ENCODE peak calls at places on chromosomes 11 and 22, in five cellular contexts. One of them, this sample, is unnamed.

GRCh38 chr22:35325209-35325608 is 25.5 kb downstream of the TOM1 start:
- DNase-seq in endodermal cell: no peak
- DNase-seq in transverse colon: no peak
- DNase-seq in tibial artery: no peak
- DNase-seq in left ventricle myocardium inferior: no peak
- DNase-seq in this sample: no peak

GRCh38 chr11:107018274-107018901 is at the start of gene GUCY1A2:
- DNase-seq in endodermal cell: peak; percentile 79
- DNase-seq in transverse colon: no peak
- DNase-seq in tibial artery: no peak
- DNase-seq in left ventricle myocardium inferior: peak; percentile 27
- DNase-seq in this sample: no peak

GRCh38 chr22:45468872-45469572 is 33.7 kb upstream of the FBLN1 start:
- DNase-seq in endodermal cell: no peak
- DNase-seq in transverse colon: no peak
- DNase-seq in tibial artery: peak; percentile 52
- DNase-seq in left ventricle myocardium inferior: no peak
- DNase-seq in this sample: no peak

GRCh38 chr11:11894486-11894885 is 52.7 kb downstream of the USP47 start:
- DNase-seq in endodermal cell: no peak
- DNase-seq in transverse colon: no peak
- DNase-seq in tibial artery: no peak
- DNase-seq in left ventricle myocardium inferior: no peak
- DNase-seq in this sample: no peak

GRCh38 chr11:125262194-125262824 is 97.8 kb downstream of the PKNOX2 start:
- DNase-seq in endodermal cell: no peak
- DNase-seq in transverse colon: no peak
- DNase-seq in tibial artery: no peak
- DNase-seq in left ventricle myocardium inferior: no peak
- DNase-seq in this sample: no peak

GRCh38 chr11:69368119-69368880 is 74.3 kb downstream of the MYEOV start:
- DNase-seq in endodermal cell: peak; percentile 22
- DNase-seq in transverse colon: no peak
- DNase-seq in tibial artery: no peak
- DNase-seq in left ventricle myocardium inferior: no peak
- DNase-seq in this sample: no peak

GRCh38 chr11:95883381-95883780 is 40.5 kb downstream of the MTMR2 start:
- DNase-seq in endodermal cell: no peak
- DNase-seq in transverse colon: no peak
- DNase-seq in tibial artery: no peak
- DNase-seq in left ventricle myocardium inferior: no peak
- DNase-seq in this sample: no peak

GRCh38 chr22:40534379-40535188 is 101.9 kb downstream of the MRTFA start:
- DNase-seq in endodermal cell: peak; percentile 70
- DNase-seq in transverse colon: no peak
- DNase-seq in tibial artery: no peak
- DNase-seq in left ventricle myocardium inferior: no peak
- DNase-seq in this sample: no peak

GRCh38 chr11:118530180-118530682 is 761 bp upstream of the TMEM25 start:
- DNase-seq in endodermal cell: no peak
- DNase-seq in transverse colon: peak; percentile 60
- DNase-seq in tibial artery: no peak
- DNase-seq in left ventricle myocardium inferior: no peak
- DNase-seq in this sample: peak; percentile 69

DNA sequence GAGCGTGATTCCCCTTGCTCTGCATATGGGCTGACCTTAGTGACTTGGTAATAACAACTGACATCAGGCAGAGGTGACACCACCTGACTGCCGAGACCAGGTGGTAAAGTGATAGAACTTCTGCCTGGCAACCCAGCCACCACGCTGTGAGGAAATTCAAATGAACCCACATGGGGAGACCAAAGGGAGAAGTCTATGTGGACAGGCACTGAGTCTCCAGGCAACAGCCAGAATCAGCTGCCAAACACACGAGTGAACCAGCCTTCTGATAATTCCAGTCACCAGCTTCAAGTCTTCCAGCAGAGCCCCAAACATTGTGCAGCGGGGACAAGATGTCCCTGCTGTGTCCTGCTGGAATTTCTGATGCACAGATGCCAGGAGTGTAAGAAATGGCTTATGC is 29.7 kb downstream of the SPATA19 start:
- DNase-seq in endodermal cell: no peak
- DNase-seq in transverse colon: no peak
- DNase-seq in tibial artery: no peak
- DNase-seq in left ventricle myocardium inferior: no peak
- DNase-seq in this sample: no peak
- H3K9me3 ChIP-seq in endodermal cell: no peaks in the 10 kb centered on the region
- H3K9me3 ChIP-seq in transverse colon: no peaks in the 10 kb centered on the region
- H3K9me3 ChIP-seq in tibial artery: no peaks in the 10 kb centered on the region
- H3K9me3 ChIP-seq in left ventricle myocardium inferior: no peaks in the 10 kb centered on the region
- H3K9me3 ChIP-seq in this sample: no peaks in the 10 kb centered on the region

GRCh38 chr11:109606256-109606655 is 184.3 kb downstream of the C11orf87 start:
- DNase-seq in endodermal cell: no peak
- DNase-seq in transverse colon: no peak
- DNase-seq in tibial artery: no peak
- DNase-seq in left ventricle myocardium inferior: no peak
- DNase-seq in this sample: no peak
- H3K4me1 ChIP-seq in endodermal cell: no peaks in the 10 kb centered on the region
- H3K4me1 ChIP-seq in transverse colon: no peaks in the 10 kb centered on the region
- H3K4me1 ChIP-seq in tibial artery: no peaks in the 10 kb centered on the region
- H3K4me1 ChIP-seq in left ventricle myocardium inferior: no peaks in the 10 kb centered on the region
- H3K4me1 ChIP-seq in this sample: no peaks in the 10 kb centered on the region

GRCh38 chr11:57475191-57475590 is 14.9 kb downstream of the RTN4RL2 start:
- DNase-seq in endodermal cell: no peak
- DNase-seq in transverse colon: no peak
- DNase-seq in tibial artery: no peak
- DNase-seq in left ventricle myocardium inferior: no peak
- DNase-seq in this sample: no peak

GRCh38 chr11:57476223-57476882 is 16.0 kb downstream of the RTN4RL2 start:
- DNase-seq in endodermal cell: peak; percentile 77
- DNase-seq in transverse colon: peak; percentile 50
- DNase-seq in tibial artery: no peak
- DNase-seq in left ventricle myocardium inferior: peak; percentile 57
- DNase-seq in this sample: peak; percentile 71

GRCh38 chr11:57477507-57478189 is 17.3 kb downstream of the RTN4RL2 start:
- DNase-seq in endodermal cell: no peak
- DNase-seq in transverse colon: peak; percentile 32
- DNase-seq in tibial artery: no peak
- DNase-seq in left ventricle myocardium inferior: no peak
- DNase-seq in this sample: no peak

GRCh38 chr11:57475671-57476222 is 15.4 kb downstream of the RTN4RL2 start:
- DNase-seq in endodermal cell: no peak
- DNase-seq in transverse colon: no peak
- DNase-seq in tibial artery: no peak
- DNase-seq in left ventricle myocardium inferior: no peak
- DNase-seq in this sample: no peak

GRCh38 chr11:57476883-57477506 is 16.7 kb downstream of the RTN4RL2 start:
- DNase-seq in endodermal cell: peak; percentile 81
- DNase-seq in transverse colon: peak; percentile 59
- DNase-seq in tibial artery: no peak
- DNase-seq in left ventricle myocardium inferior: no peak
- DNase-seq in this sample: peak; percentile 80
- TF ChIP-seq CTCF in endodermal cell: peak; percentile 68
- TF ChIP-seq CTCF in transverse colon: peak; percentile 39
- TF ChIP-seq CTCF in tibial artery: peak; percentile 33
- TF ChIP-seq CTCF in left ventricle myocardium inferior: peak; percentile 62
- TF ChIP-seq CTCF in this sample: peak; percentile 73

DNA sequence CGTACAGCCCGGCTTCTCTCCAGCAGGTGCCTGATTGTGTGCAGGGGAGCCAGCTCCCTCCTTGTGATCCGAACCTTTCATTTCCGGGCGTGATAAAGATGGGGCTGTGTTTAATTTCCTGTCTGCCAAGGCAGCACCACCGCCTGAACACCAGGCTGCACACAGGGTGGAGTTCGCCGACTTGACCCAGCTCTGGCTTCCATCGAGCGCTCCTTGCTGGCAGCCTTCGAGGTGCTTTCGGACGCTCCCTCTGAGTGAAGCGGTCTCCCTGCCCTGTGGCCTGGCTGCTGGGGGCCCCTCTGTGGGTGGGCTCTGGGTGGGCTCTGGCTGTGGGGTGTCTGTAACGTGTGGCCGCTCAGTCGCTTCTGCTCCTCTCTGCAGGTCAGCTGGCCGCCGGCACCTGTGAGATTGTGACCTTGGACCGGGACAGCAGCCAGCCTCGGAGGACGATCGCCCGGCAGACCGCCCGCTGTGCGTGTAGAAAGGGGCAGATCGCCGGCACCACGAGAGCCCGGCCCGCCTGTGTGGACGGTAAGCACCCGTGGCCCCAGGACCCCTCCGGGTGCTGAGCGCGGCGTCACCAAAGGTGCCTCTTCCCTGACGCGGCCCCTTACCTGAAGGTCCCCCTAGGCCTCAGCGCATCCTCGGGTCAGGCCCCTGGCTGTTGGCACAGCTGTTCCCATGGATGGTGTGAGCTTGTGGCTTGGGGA is 1181.3 kb downstream of the BRD1 start:
- DNase-seq in endodermal cell: no peak
- DNase-seq in transverse colon: no peak
- DNase-seq in tibial artery: no peak
- DNase-seq in left ventricle myocardium inferior: no peak
- DNase-seq in this sample: no peak
- H3K9me3 ChIP-seq in endodermal cell: no peaks in the 10 kb centered on the region
- H3K9me3 ChIP-seq in transverse colon: no peaks in the 10 kb centered on the region
- H3K9me3 ChIP-seq in tibial artery: no peaks in the 10 kb centered on the region
- H3K9me3 ChIP-seq in left ventricle myocardium inferior: no peaks in the 10 kb centered on the region
- H3K9me3 ChIP-seq in this sample: no peaks in the 10 kb centered on the region

GRCh38 chr11:71369411-71369810 is 78.8 kb downstream of the DHCR7 start:
- DNase-seq in endodermal cell: no peak
- DNase-seq in transverse colon: no peak
- DNase-seq in tibial artery: no peak
- DNase-seq in left ventricle myocardium inferior: no peak
- DNase-seq in this sample: no peak
- H3K4me1 ChIP-seq in endodermal cell: no peaks in the 10 kb centered on the region
- H3K4me1 ChIP-seq in transverse colon: no peaks in the 10 kb centered on the region
- H3K4me1 ChIP-seq in tibial artery: no peaks in the 10 kb centered on the region
- H3K4me1 ChIP-seq in left ventricle myocardium inferior: no peaks in the 10 kb centered on the region
- H3K4me1 ChIP-seq in this sample: no peaks in the 10 kb centered on the region

GRCh38 chr11:61771195-61771894 is 18.9 kb downstream of the MYRF start:
- DNase-seq in endodermal cell: no peak
- DNase-seq in transverse colon: no peak
- DNase-seq in tibial artery: no peak
- DNase-seq in left ventricle myocardium inferior: no peak
- DNase-seq in this sample: no peak

GRCh38 chr11:61771995-61772455 is 19.6 kb downstream of the MYRF start:
- DNase-seq in endodermal cell: peak; percentile 82
- DNase-seq in transverse colon: no peak
- DNase-seq in tibial artery: no peak
- DNase-seq in left ventricle myocardium inferior: no peak
- DNase-seq in this sample: no peak

GRCh38 chr11:61768376-61769076 is 16.1 kb downstream of the MYRF start:
- DNase-seq in endodermal cell: no peak
- DNase-seq in transverse colon: peak; percentile 27
- DNase-seq in tibial artery: no peak
- DNase-seq in left ventricle myocardium inferior: no peak
- DNase-seq in this sample: no peak

GRCh38 chr11:61769946-61770683 is 17.7 kb downstream of the MYRF start:
- DNase-seq in endodermal cell: no peak
- DNase-seq in transverse colon: no peak
- DNase-seq in tibial artery: no peak
- DNase-seq in left ventricle myocardium inferior: no peak
- DNase-seq in this sample: no peak

GRCh38 chr11:61769169-61769920 is 16.9 kb downstream of the MYRF start:
- DNase-seq in endodermal cell: no peak
- DNase-seq in transverse colon: no peak
- DNase-seq in tibial artery: no peak
- DNase-seq in left ventricle myocardium inferior: no peak
- DNase-seq in this sample: peak; percentile 92
- TF ChIP-seq CTCF in endodermal cell: peak; percentile 72
- TF ChIP-seq CTCF in transverse colon: no peak
- TF ChIP-seq CTCF in tibial artery: no peak
- TF ChIP-seq CTCF in left ventricle myocardium inferior: no peak
- TF ChIP-seq CTCF in this sample: peak; percentile 66

GRCh38 chr11:97201743-97202612 is 812.2 kb downstream of the JRKL start:
- DNase-seq in endodermal cell: no peak
- DNase-seq in transverse colon: no peak
- DNase-seq in tibial artery: no peak
- DNase-seq in left ventricle myocardium inferior: no peak
- DNase-seq in this sample: no peak
- H3K9me3 ChIP-seq in endodermal cell: peaks cover 20% of the 10 kb centered on the region
- H3K9me3 ChIP-seq in transverse colon: no peaks in the 10 kb centered on the region
- H3K9me3 ChIP-seq in tibial artery: no peaks in the 10 kb centered on the region
- H3K9me3 ChIP-seq in left ventricle myocardium inferior: peaks cover 7% of the 10 kb centered on the region
- H3K9me3 ChIP-seq in this sample: no peaks in the 10 kb centered on the region

GRCh38 chr11:76745059-76745376 is 38.1 kb upstream of the TSKU start:
- DNase-seq in endodermal cell: no peak
- DNase-seq in transverse colon: no peak
- DNase-seq in tibial artery: no peak
- DNase-seq in left ventricle myocardium inferior: no peak
- DNase-seq in this sample: no peak

GRCh38 chr11:76750067-76750466 is 33.1 kb upstream of the TSKU start:
- DNase-seq in endodermal cell: no peak
- DNase-seq in transverse colon: no peak
- DNase-seq in tibial artery: no peak
- DNase-seq in left ventricle myocardium inferior: no peak
- DNase-seq in this sample: no peak

GRCh38 chr11:76748931-76749330 is 34.2 kb upstream of the TSKU start:
- DNase-seq in endodermal cell: no peak
- DNase-seq in transverse colon: no peak
- DNase-seq in tibial artery: no peak
- DNase-seq in left ventricle myocardium inferior: no peak
- DNase-seq in this sample: no peak

GRCh38 chr11:76745561-76746207 is 37.5 kb upstream of the TSKU start:
- DNase-seq in endodermal cell: peak; percentile 73
- DNase-seq in transverse colon: peak; percentile 75
- DNase-seq in tibial artery: no peak
- DNase-seq in left ventricle myocardium inferior: no peak
- DNase-seq in this sample: peak; percentile 65

GRCh38 chr11:76747428-76747979 is 35.7 kb upstream of the TSKU start:
- DNase-seq in endodermal cell: no peak
- DNase-seq in transverse colon: no peak
- DNase-seq in tibial artery: no peak
- DNase-seq in left ventricle myocardium inferior: no peak
- DNase-seq in this sample: no peak
- H3K4me1 ChIP-seq in endodermal cell: peaks cover 26% of the 10 kb centered on the region
- H3K4me1 ChIP-seq in transverse colon: peaks cover 27% of the 10 kb centered on the region
- H3K4me1 ChIP-seq in tibial artery: peaks cover 12% of the 10 kb centered on the region
- H3K4me1 ChIP-seq in left ventricle myocardium inferior: peaks cover 44% of the 10 kb centered on the region
- H3K4me1 ChIP-seq in this sample: peaks cover 17% of the 10 kb centered on the region

DNA sequence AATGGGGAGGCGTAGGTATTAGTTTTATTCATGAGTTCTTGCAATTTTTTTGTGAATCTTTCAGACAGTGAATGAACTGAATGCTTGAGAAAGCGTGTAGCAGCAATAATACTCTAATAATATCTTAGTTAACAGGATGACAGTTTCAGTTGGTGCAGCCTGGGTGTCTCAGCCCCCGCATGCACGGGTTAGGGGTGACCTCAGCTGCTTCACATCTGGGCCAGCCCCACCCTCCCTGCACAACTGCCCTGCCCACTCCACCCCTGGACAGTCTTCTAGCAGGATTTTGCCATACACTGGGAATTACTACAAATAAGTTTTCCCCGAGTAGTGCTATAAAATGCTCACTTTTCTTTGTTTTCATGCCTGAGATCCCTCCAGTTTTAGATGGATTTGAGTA is 83.2 kb downstream of the ST3GAL4 start:
- DNase-seq in endodermal cell: no peak
- DNase-seq in transverse colon: no peak
- DNase-seq in tibial artery: no peak
- DNase-seq in left ventricle myocardium inferior: peak; percentile 27
- DNase-seq in this sample: no peak
- TF ChIP-seq CTCF in endodermal cell: no peak
- TF ChIP-seq CTCF in transverse colon: no peak
- TF ChIP-seq CTCF in tibial artery: no peak
- TF ChIP-seq CTCF in left ventricle myocardium inferior: no peak
- TF ChIP-seq CTCF in this sample: no peak